ENCODE peak calls at places on chromosomes 2 and 18, in nine cellular contexts. F, G, E, J, T, S, N, L and U are unnamed samples.

GRCh38 chr2:43675646-43676321 is 445 bp downstream of the C1GALT1C1L start:
- DNase-seq in L (no peak), E (no peak), J (peak), G (no peak), S (no peak), F (no peak), N (no peak), T (no peak), U (no peak)

GRCh38 chr2:147450661-147451060 is 394.2 kb upstream of the ACVR2A start:
- DNase-seq in J (no peak), L (no peak), G (no peak), E (no peak), N (no peak), T (no peak), S (no peak), F (no peak), U (no peak)

GRCh38 chr2:61144697-61145268 is 17.2 kb upstream of the C2orf74 start:
- DNase-seq in F (peak), T (peak), J (peak), L (peak), E (peak), S (peak), N (peak), G (peak), U (peak)

GRCh38 chr18:47263197-47263827 is 11.9 kb upstream of the SKOR2 start:
- DNase-seq in S (no peak), T (no peak), L (peak), N (no peak), J (no peak), E (no peak), F (no peak), G (no peak), U (peak)

GRCh38 chr2:207768168-207768890 is 1.4 kb downstream of the FZD5 start:
- DNase-seq in F (no peak), J (peak), E (peak), N (peak), S (no peak), G (peak), T (peak), L (peak), U (peak)

GRCh38 chr18:34809697-34810096 is 99.6 kb downstream of the DTNA start:
- DNase-seq in S (peak), J (peak), N (peak), F (peak), E (no peak), G (no peak), T (no peak), L (no peak), U (peak)

GRCh38 chr18:13440277-13441248 is 222.0 kb downstream of the LDLRAD4 start:
- DNase-seq in G (no peak), T (no peak), F (no peak), S (peak), L (no peak), N (no peak), J (no peak), E (no peak), U (no peak)

GRCh38 chr2:1972428-1972827 is 228.1 kb upstream of the PXDN start:
- DNase-seq in S (no peak), T (no peak), G (no peak), E (no peak), N (peak), F (peak), L (peak), J (peak), U (peak)

GRCh38 chr18:62758591-62758990 is 43.2 kb downstream of the PHLPP1 start:
- DNase-seq in J (no peak), L (no peak), S (no peak), T (no peak), N (no peak), F (no peak), G (no peak), E (no peak), U (no peak)

GRCh38 chr18:3062798-3063563 is 50.0 kb upstream of the LPIN2 start:
- DNase-seq in G (peak), J (peak), S (peak), E (peak), N (peak), F (peak), T (peak), L (peak), U (peak)

GRCh38 chr2:144404621-144405312 is 115.2 kb downstream of the ZEB2 start:
- DNase-seq in N (no peak), G (no peak), J (no peak), T (no peak), F (no peak), L (no peak), S (no peak), E (no peak), U (no peak)

GRCh38 chr2:239244625-239245024 is 156.2 kb downstream of the HDAC4 start:
- DNase-seq in E (no peak), T (no peak), G (no peak), N (no peak), F (no peak), S (no peak), J (no peak), L (no peak), U (no peak)

GRCh38 chr2:219125225-219125885 is 35.3 kb downstream of the NHEJ1 start:
- DNase-seq in L (no peak), F (peak), T (no peak), S (no peak), E (no peak), N (peak), J (peak), G (no peak), U (peak)

GRCh38 chr2:23645181-23645808 is 260.3 kb downstream of the KLHL29 start:
- DNase-seq in G (no peak), J (no peak), L (no peak), N (no peak), E (no peak), T (no peak), F (peak), S (no peak), U (no peak)

GRCh38 chr2:7288484-7288883 is 371.3 kb downstream of the RNF144A start:
- DNase-seq in G (no peak), T (no peak), S (no peak), J (no peak), N (no peak), F (peak), E (no peak), L (no peak), U (no peak)

GRCh38 chr2:27792759-27793158 is 21.2 kb downstream of the MRPL33 start:
- DNase-seq in E (no peak), J (peak), F (peak), N (no peak), L (no peak), T (no peak), G (no peak), S (no peak), U (peak)

GRCh38 chr2:6384341-6384740 is 481.4 kb downstream of the CMPK2 start:
- DNase-seq in G (no peak), T (no peak), S (no peak), E (no peak), F (no peak), L (no peak), N (no peak), J (no peak), U (no peak)

GRCh38 chr2:240946046-240946445 is 39.9 kb downstream of the CROCC2 start:
- DNase-seq in E (no peak), S (no peak), F (peak), J (no peak), L (peak), N (no peak), T (no peak), G (no peak), U (no peak)

GRCh38 chr2:203623104-203623503 is 83.3 kb upstream of the CD28 start:
- DNase-seq in F (peak), S (no peak), E (no peak), L (peak), J (peak), T (no peak), N (peak), G (no peak), U (peak)

GRCh38 chr2:20011276-20012031 is 1.0 kb downstream of the MATN3 start:
- DNase-seq in E (no peak), N (no peak), J (no peak), L (no peak), G (no peak), S (no peak), T (no peak), F (no peak), U (no peak)

GRCh38 chr2:29220506-29221270 is 105.5 kb downstream of the CLIP4 start:
- DNase-seq in T (no peak), L (no peak), J (no peak), G (no peak), S (no peak), N (no peak), F (no peak), E (no peak), U (no peak)

GRCh38 chr2:128786800-128787478 is 468.3 kb upstream of the HS6ST1 start:
- DNase-seq in S (no peak), N (no peak), L (peak), T (no peak), J (no peak), E (peak), F (peak), G (no peak), U (peak)

GRCh38 chr18:70132999-70133398 is 72.5 kb downstream of the RTTN start:
- DNase-seq in J (peak), T (no peak), L (no peak), E (no peak), N (peak), G (no peak), S (no peak), F (peak), U (peak)

GRCh38 chr18:21960189-21960588 is 209.2 kb upstream of the GATA6 start:
- DNase-seq in T (no peak), S (no peak), L (no peak), J (no peak), G (no peak), F (no peak), N (peak), E (no peak), U (peak)

GRCh38 chr2:52821631-52822030 is 946.0 kb upstream of the CHAC2 start:
- DNase-seq in N (peak), G (no peak), E (no peak), J (no peak), T (no peak), S (peak), F (peak), L (no peak), U (peak)

GRCh38 chr2:222582931-222583330 is 73.0 kb downstream of the FARSB start:
- DNase-seq in J (no peak), S (peak), L (no peak), T (no peak), E (no peak), G (no peak), N (no peak), F (no peak), U (no peak)

GRCh38 chr18:47679864-47680263 is 250.6 kb downstream of the SMAD2 start:
- DNase-seq in S (no peak), F (no peak), L (no peak), T (no peak), J (no peak), E (no peak), G (no peak), N (no peak), U (no peak)

GRCh38 chr18:44973282-44973681 is 292.6 kb downstream of the SETBP1 start:
- DNase-seq in L (peak), F (peak), T (no peak), J (peak), S (no peak), N (no peak), G (no peak), E (peak), U (peak)

GRCh38 chr18:28161608-28162599 is 15.0 kb downstream of the CDH2 start:
- DNase-seq in N (peak), T (no peak), L (no peak), E (no peak), F (peak), G (no peak), J (no peak), S (no peak), U (peak)

GRCh38 chr2:132632000-132632649 is 37.9 kb downstream of the LYPD1 start:
- DNase-seq in L (peak), N (peak), F (no peak), G (no peak), S (no peak), J (peak), E (no peak), T (no peak), U (peak)

GRCh38 chr2:178163395-178163794 is 30.9 kb upstream of the OSBPL6 start:
- DNase-seq in E (no peak), L (no peak), F (peak), J (no peak), G (no peak), N (no peak), T (no peak), S (no peak), U (peak)

GRCh38 chr2:117888897-117889296 is 74.4 kb downstream of the DDX18 start:
- DNase-seq in J (no peak), S (no peak), T (no peak), L (no peak), N (no peak), G (no peak), E (no peak), F (no peak), U (no peak)

GRCh38 chr18:54222922-54223567 is 1.4 kb downstream of the MBD2 start:
- DNase-seq in E (peak), S (no peak), L (no peak), J (no peak), T (no peak), G (peak), N (peak), F (no peak), U (no peak)

GRCh38 chr18:13147146-13147545 is 71.4 kb upstream of the LDLRAD4 start:
- DNase-seq in G (no peak), N (no peak), F (no peak), L (no peak), T (no peak), E (no peak), S (peak), J (no peak), U (no peak)

GRCh38 chr18:66533693-66534092 is 70.2 kb downstream of the CDH19 start:
- DNase-seq in E (no peak), L (no peak), T (no peak), S (no peak), J (no peak), F (no peak), G (no peak), N (no peak), U (no peak)

GRCh38 chr2:160700006-160700405 is 206.4 kb upstream of the RBMS1 start:
- DNase-seq in N (no peak), J (peak), F (no peak), E (no peak), L (no peak), S (no peak), G (no peak), T (no peak), U (no peak)

GRCh38 chr2:28818053-28818452 is 7.4 kb downstream of the SPDYA start:
- DNase-seq in N (no peak), G (no peak), J (no peak), S (no peak), F (no peak), L (no peak), E (no peak), T (no peak), U (no peak)

GRCh38 chr2:105111365-105112150 is 73.7 kb downstream of the MRPS9 start:
- DNase-seq in S (no peak), T (no peak), E (no peak), N (no peak), G (no peak), J (no peak), L (no peak), F (no peak), U (no peak)